ENCODE peak calls at places on chromosomes 12 and 14, in four cellular contexts. J, Z, T and L are unnamed samples.
A peak's percentile ranks its signal among the peaks of the same experiment; 100 is the strongest.

GRCh38 chr12:75129275-75129674 is 80.4 kb downstream of the KCNC2 start:
- DNase-seq in J (no peak), Z (no peak), T (no peak), L (no peak)

GRCh38 chr12:51401020-51401419 is 9.8 kb upstream of the GALNT6 start:
- DNase-seq in J (no peak), Z (no peak), T (no peak), L (no peak)

GRCh38 chr12:80567391-80567790 is 123.4 kb downstream of the PTPRQ start:
- DNase-seq in J (no peak), Z (no peak), T (no peak), L (no peak)

GRCh38 chr14:51738754-51739153 is 87.0 kb downstream of the FRMD6 start:
- DNase-seq in J (peak; percentile 31), Z (no peak), T (no peak), L (no peak)

GRCh38 chr12:122656298-122656697 is 46.9 kb downstream of the HCAR2 start:
- DNase-seq in J (no peak), Z (no peak), T (no peak), L (no peak)

GRCh38 chr12:127182018-127182417 is 1085.0 kb upstream of the TMEM132C start:
- DNase-seq in J (no peak), Z (no peak), T (no peak), L (no peak)

GRCh38 chr12:4446335-4446734 is 720 bp upstream of the FGF6 start:
- DNase-seq in J (no peak), Z (no peak), T (no peak), L (no peak)

GRCh38 chr12:44465139-44465538 is 411.0 kb downstream of the NELL2 start:
- DNase-seq in J (no peak), Z (no peak), T (no peak), L (no peak)

GRCh38 chr12:113422030-113422900 is at the start of gene SDSL:
- DNase-seq in J (peak; percentile 80), Z (peak; percentile 75), T (peak; percentile 79), L (peak; percentile 76)

GRCh38 chr12:46671102-46671501 is 154.7 kb downstream of the SLC38A4 start:
- DNase-seq in J (no peak), Z (no peak), T (no peak), L (no peak)

GRCh38 chr14:31196839-31197477 is 10.6 kb downstream of the HECTD1 start:
- DNase-seq in J (no peak), Z (no peak), T (no peak), L (no peak)

GRCh38 chr12:124594851-124595250 is 27.4 kb upstream of the NCOR2 start:
- DNase-seq in J (no peak), Z (no peak), T (no peak), L (no peak)

GRCh38 chr14:86462193-86462592 is 932.2 kb downstream of the FLRT2 start:
- DNase-seq in J (no peak), Z (no peak), T (peak; percentile 36), L (no peak)

GRCh38 chr14:22538671-22539228 is 50.3 kb downstream of the DAD1 start:
- DNase-seq in J (no peak), Z (no peak), T (no peak), L (no peak)

GRCh38 chr14:69149461-69150244 is 3.3 kb downstream of the DCAF5 start:
- DNase-seq in J (no peak), Z (no peak), T (no peak), L (no peak)

GRCh38 chr14:70281938-70282337 is 77.5 kb downstream of the COX16 start:
- DNase-seq in J (no peak), Z (no peak), T (no peak), L (no peak)

DNA sequence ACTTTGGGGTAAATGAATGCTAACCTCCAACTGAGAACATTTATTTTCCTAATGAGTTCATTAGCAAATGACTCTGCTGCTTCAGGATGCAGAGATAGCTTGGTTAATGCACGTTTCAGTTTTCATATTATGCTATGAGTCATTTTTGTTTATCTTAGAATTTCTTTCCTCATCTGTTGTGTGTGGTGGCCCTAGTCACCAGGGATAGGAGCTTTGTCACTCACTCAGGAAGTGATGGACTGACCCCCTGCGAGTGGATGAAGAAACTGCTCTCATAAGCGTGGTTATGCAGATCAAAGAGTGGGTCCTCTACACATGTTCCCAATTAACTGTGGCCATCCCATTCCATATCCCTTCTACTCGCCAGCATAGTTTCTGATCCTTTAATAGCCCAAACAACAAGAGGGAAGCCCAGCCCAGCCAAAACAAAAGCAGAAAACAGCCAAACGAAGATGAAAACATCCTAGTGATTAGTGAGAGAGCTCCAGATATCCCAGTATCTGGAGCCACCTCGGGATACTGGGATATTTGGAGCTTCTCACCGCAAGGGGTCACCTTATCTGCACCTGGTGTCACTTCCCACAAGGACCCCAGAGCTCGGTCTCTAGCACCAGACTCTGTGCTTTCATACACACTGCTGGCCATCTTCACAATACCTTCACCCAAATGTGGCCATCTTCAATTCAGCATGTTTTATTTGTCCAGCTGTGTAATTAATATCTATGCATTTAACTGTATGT is 8.6 kb downstream of the TC2N start:
- DNase-seq in J (peak; percentile 48), Z (no peak), T (no peak), L (no peak)
- TF ChIP-seq CTCF in J (peak; percentile 25), Z (no peak), T (no peak), L (no peak)

GRCh38 chr12:25970916-25971674 is 12.6 kb downstream of the RASSF8 start:
- DNase-seq in J (no peak), Z (no peak), T (no peak), L (no peak)
- TF ChIP-seq CTCF in J (no peak), Z (no peak), T (no peak), L (no peak)

DNA sequence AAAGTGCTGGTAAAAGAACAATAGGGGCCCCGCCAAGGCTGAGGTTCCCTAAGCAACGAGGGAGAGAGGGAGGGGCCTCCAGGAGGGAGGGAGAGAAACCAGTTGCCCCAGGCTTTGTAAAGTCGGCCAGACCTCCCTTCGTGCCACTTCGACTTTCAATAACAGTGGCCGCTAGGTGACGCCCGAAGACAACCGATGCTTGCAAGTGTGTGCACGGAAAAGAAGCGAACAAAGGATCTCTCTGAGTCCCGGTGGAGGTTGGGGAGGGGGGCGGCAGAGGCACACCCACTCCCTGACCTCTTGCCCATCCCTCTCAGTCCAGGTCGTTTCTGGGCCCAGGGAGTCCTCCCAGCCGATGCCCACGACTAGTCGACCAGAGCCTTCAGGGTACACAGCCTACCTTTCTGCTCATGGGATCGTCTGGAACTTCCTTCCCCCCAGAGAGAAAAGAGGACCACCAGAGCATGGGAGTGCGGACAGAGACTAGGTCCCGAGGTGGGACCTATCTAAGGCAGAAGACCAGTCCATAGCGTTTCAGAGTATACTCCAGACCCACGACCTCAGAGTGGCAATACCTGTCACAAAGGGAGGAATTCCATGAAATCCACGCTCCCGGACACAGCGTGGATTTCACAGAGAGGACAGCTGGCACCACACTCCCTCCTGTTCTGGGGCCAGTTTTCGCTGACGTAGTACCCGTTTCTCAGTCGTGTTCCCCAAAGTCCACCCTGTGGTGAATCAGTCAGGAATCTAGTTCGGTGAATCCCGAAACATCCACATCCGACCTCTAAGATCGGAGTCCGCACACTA is 262.7 kb upstream of the ALG10B start:
- DNase-seq in J (peak; percentile 43), Z (no peak), T (peak; percentile 67), L (peak; percentile 59)
- TF ChIP-seq CTCF in J (peak; percentile 73), Z (no peak), T (no peak), L (no peak)

GRCh38 chr14:92511472-92512247 is 1.9 kb upstream of the RIN3 start:
- DNase-seq in J (peak; percentile 97), Z (no peak), T (peak; percentile 52), L (peak; percentile 35)

GRCh38 chr14:92514844-92515509 is 1.4 kb downstream of the RIN3 start:
- DNase-seq in J (no peak), Z (no peak), T (no peak), L (no peak)

GRCh38 chr14:92512807-92513203 is 776 bp upstream of the RIN3 start:
- DNase-seq in J (no peak), Z (no peak), T (no peak), L (no peak)

GRCh38 chr14:92513966-92514843 is 624 bp downstream of the RIN3 start:
- DNase-seq in J (peak; percentile 40), Z (no peak), T (peak; percentile 58), L (no peak)

GRCh38 chr14:92513204-92513965 is at the start of gene RIN3:
- DNase-seq in J (peak; percentile 46), Z (peak; percentile 69), T (peak; percentile 63), L (peak; percentile 61)
- TF ChIP-seq CTCF in J (no peak), Z (no peak), T (no peak), L (no peak)

DNA sequence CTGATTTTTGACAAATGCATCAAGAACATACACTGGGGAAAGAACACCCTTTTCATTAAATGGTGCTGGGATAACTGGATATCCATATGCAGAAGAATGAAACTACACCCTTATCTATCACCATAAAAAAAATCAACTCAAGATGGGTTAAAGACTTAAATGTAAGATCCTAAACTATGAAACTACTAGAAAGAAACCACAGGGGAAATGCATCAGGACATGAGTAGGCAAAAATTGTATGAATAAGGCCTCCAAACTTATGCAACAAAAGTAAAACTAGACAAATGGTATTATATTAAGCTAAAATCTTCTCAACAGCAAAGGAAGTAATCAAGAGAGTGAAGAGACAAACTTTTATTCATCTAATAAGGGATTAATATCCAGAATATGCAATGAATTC is 242.5 kb downstream of the CPNE8 start:
- DNase-seq in J (no peak), Z (no peak), T (no peak), L (no peak)
- TF ChIP-seq CTCF in J (no peak), Z (no peak), T (no peak), L (no peak)

GRCh38 chr12:58938440-58938839 is 18.1 kb upstream of the LRIG3 start:
- DNase-seq in J (no peak), Z (no peak), T (no peak), L (no peak)

GRCh38 chr12:58942345-58942744 is 22.0 kb upstream of the LRIG3 start:
- DNase-seq in J (no peak), Z (no peak), T (peak; percentile 41), L (no peak)

GRCh38 chr12:58939399-58940100 is 19.2 kb upstream of the LRIG3 start:
- DNase-seq in J (no peak), Z (no peak), T (no peak), L (no peak)

GRCh38 chr12:58943079-58943478 is 22.8 kb upstream of the LRIG3 start:
- DNase-seq in J (no peak), Z (no peak), T (no peak), L (no peak)
- TF ChIP-seq CTCF in J (no peak), Z (no peak), T (no peak), L (no peak)